ENCODE peak calls at places on chromosomes 4 and X, in eight cellular contexts. N is Peyer's patch, C is IMR-90, P is coronary artery, E is GM23248, K is tibial nerve, Z is OCI-LY7, J is adrenal gland. W is an unnamed sample.

GRCh38 chr4:120524237-120524636 is 398.3 kb downstream of the PRDM5 start:
- DNase-seq in P (no peak), Z (no peak), N (no peak), J (no peak), K (no peak), C (no peak), E (no peak), W (no peak)

GRCh38 chr4:189858445-189858844 is 82.2 kb upstream of the FRG1 start:
- DNase-seq in P (no peak), Z (peak), K (no peak), E (no peak), C (no peak), N (no peak), J (no peak), W (no peak)

GRCh38 chr4:137509855-137510282 is 22.4 kb downstream of the PCDH18 start:
- DNase-seq in P (no peak), C (no peak), E (no peak), Z (no peak), J (no peak), K (no peak), N (no peak), W (no peak)

GRCh38 chr4:73311428-73311827 is 52.8 kb upstream of the ANKRD17 start:
- DNase-seq in P (no peak), N (no peak), C (peak), E (peak), Z (peak), J (no peak), K (no peak), W (no peak)

GRCh38 chr4:40251366-40251765 is 54.5 kb downstream of the RHOH start:
- DNase-seq in Z (no peak), P (no peak), E (peak), J (no peak), C (no peak), K (no peak), N (no peak), W (no peak)

GRCh38 chrX:108516184-108516583 is 76.5 kb downstream of the COL4A5 start:
- DNase-seq in K (no peak), N (no peak), Z (no peak), E (peak), J (no peak), C (peak), P (no peak), W (no peak)

GRCh38 chr4:20829958-20830357 is 129.7 kb downstream of the PACRGL start:
- DNase-seq in N (no peak), Z (no peak), P (no peak), C (peak), J (no peak), K (no peak), E (peak), W (no peak)

GRCh38 chr4:147969573-147969972 is 237.7 kb downstream of the ARHGAP10 start:
- DNase-seq in E (no peak), K (no peak), N (no peak), J (no peak), C (no peak), P (no peak), Z (no peak), W (no peak)

GRCh38 chrX:34546366-34546765 is 110.7 kb downstream of the TMEM47 start:
- DNase-seq in N (no peak), Z (no peak), P (no peak), E (peak), C (no peak), J (no peak), K (no peak), W (no peak)

GRCh38 chrX:95058815-95059214 is 1384.8 kb downstream of the FAM133A start:
- DNase-seq in P (no peak), E (peak), Z (no peak), N (no peak), K (no peak), C (peak), J (no peak), W (no peak)

GRCh38 chr4:106766519-106766918 is 269.6 kb downstream of the DKK2 start:
- DNase-seq in Z (no peak), E (peak), N (no peak), C (no peak), P (no peak), J (no peak), K (no peak), W (no peak)

GRCh38 chr4:141058739-141059507 is 74.3 kb downstream of the RNF150 start:
- DNase-seq in J (no peak), C (peak), E (peak), K (no peak), N (no peak), P (no peak), Z (no peak), W (no peak)

GRCh38 chr4:176436500-176436973 is 116.8 kb downstream of the SPCS3 start:
- DNase-seq in N (no peak), K (no peak), P (no peak), J (no peak), E (peak), C (peak), Z (peak), W (no peak)

GRCh38 chr4:129362685-129363274 is 266.8 kb downstream of the C4orf33 start:
- DNase-seq in C (peak), J (peak), N (no peak), K (peak), Z (peak), E (peak), P (no peak), W (no peak)

GRCh38 chrX:109697855-109698254 is 35.2 kb downstream of the ACSL4 start:
- DNase-seq in Z (no peak), K (no peak), J (no peak), P (no peak), C (no peak), E (no peak), N (no peak), W (no peak)

GRCh38 chrX:38095971-38096529 is 89.7 kb downstream of the SYTL5 start:
- DNase-seq in K (no peak), Z (no peak), P (no peak), J (no peak), C (peak), N (no peak), E (peak), W (no peak)

GRCh38 chr4:23269583-23269982 is 576.8 kb downstream of the GBA3 start:
- DNase-seq in K (no peak), N (no peak), E (no peak), C (no peak), P (no peak), J (no peak), Z (no peak), W (no peak)

GRCh38 chr4:81757706-81758105 is 286.0 kb upstream of the RASGEF1B start:
- DNase-seq in C (no peak), N (no peak), J (no peak), Z (no peak), E (no peak), P (no peak), K (peak), W (no peak)

GRCh38 chr4:89752932-89753598 is 83.9 kb downstream of the SNCA start:
- DNase-seq in N (no peak), K (no peak), C (peak), P (no peak), J (peak), E (peak), Z (no peak), W (no peak)

GRCh38 chr4:176981074-176981473 is 188.4 kb upstream of the VEGFC start:
- DNase-seq in Z (no peak), C (no peak), E (peak), P (no peak), N (no peak), J (no peak), K (no peak), W (no peak)

GRCh38 chr4:31442236-31442635 is 722.1 kb downstream of the PCDH7 start:
- DNase-seq in N (no peak), P (no peak), Z (no peak), K (no peak), E (no peak), J (no peak), C (no peak), W (no peak)

GRCh38 chr4:107392380-107392779 is 327.7 kb downstream of the PAPSS1 start:
- DNase-seq in J (no peak), P (no peak), Z (no peak), C (no peak), E (no peak), K (no peak), N (no peak), W (no peak)

GRCh38 chrX:134634691-134635090 is 23.6 kb downstream of the PLAC1 start:
- DNase-seq in P (no peak), C (peak), E (peak), K (no peak), J (no peak), N (no peak), Z (no peak), W (no peak)

GRCh38 chr4:164935363-164935762 is 42.1 kb downstream of the TRIM61 start:
- DNase-seq in K (no peak), N (no peak), Z (peak), J (no peak), C (no peak), P (no peak), E (no peak), W (no peak)

GRCh38 chrX:41350976-41351569 is 17.1 kb downstream of the DDX3X start:
- DNase-seq in P (no peak), N (no peak), K (no peak), C (peak), J (no peak), E (peak), Z (no peak), W (no peak)

GRCh38 chr4:30330894-30331652 is 389.1 kb upstream of the PCDH7 start:
- DNase-seq in P (no peak), C (no peak), Z (no peak), N (no peak), K (no peak), J (no peak), E (no peak), W (no peak)

GRCh38 chr4:173515458-173515857 is 14.6 kb downstream of the HAND2 start:
- DNase-seq in Z (no peak), C (no peak), P (no peak), K (no peak), J (no peak), N (no peak), E (no peak), W (no peak)
- H3K27ac ChIP-seq in Z (no peak), C (no peak), P (no peak), K (no peak), J (no peak), N (peak), E (no peak), W (no peak)

GRCh38 chr4:113880240-113881028 is 99.0 kb downstream of the ARSJ start:
- DNase-seq in J (no peak), K (no peak), C (no peak), P (no peak), Z (no peak), E (peak), N (no peak), W (no peak)
- H3K27ac ChIP-seq in J (no peak), K (no peak), C (no peak), P (no peak), Z (no peak), E (no peak), N (no peak), W (no peak)

GRCh38 chrX:154365052-154365600 is 9.3 kb downstream of the FLNA start:
- DNase-seq in C (no peak), Z (no peak), N (no peak), K (no peak), J (no peak), E (no peak), P (no peak), W (no peak)
- H3K27ac ChIP-seq in C (no peak), Z (no peak), N (peak), K (peak), J (no peak), E (no peak), P (peak), W (no peak)

GRCh38 chr4:153780876-153781275 is 8.0 kb downstream of the SFRP2 start:
- DNase-seq in E (no peak), Z (no peak), C (no peak), K (no peak), P (no peak), J (no peak), N (no peak), W (no peak)
- H3K27ac ChIP-seq in E (no peak), Z (no peak), C (no peak), K (no peak), P (no peak), J (no peak), N (no peak), W (no peak)

DNA sequence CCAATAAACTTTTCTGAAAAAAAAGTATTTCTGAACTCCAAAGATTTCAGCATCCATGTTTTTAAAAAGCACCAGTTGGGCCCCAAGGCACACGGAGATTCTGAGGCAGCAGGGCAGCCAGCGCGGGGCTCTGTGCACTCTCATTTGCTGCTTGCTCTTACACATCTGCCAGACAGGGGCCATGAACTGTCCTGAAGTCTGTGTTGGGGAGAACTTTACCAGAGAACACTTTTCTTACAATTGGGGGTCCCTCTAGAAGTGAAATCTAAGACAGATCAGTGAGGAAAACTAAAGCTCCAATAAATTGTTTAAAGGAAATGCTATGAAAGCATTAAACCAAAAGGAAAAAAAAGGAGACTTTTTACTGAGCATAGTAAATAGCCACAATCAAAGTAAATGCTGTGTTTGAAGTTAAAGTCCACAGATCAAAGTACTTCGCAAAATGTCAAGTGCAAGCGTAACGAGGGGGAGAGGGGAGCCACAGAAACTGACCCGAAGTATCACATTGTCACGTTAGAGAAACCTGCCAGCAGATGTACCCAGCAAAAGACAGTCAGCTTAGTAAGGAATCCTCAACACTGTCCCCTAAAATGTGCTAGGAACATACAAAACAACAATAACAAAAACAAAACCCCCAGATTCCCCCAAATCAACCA is 37.8 kb downstream of the SORBS2 start:
- DNase-seq in P (no peak), C (no peak), J (no peak), N (no peak), K (no peak), E (no peak), Z (no peak), W (no peak)
- H3K27ac ChIP-seq in P (peak), C (no peak), J (peak), N (peak), K (peak), E (no peak), Z (no peak), W (peak)

GRCh38 chrX:20857746-20858145 is 516.5 kb upstream of the CNKSR2 start:
- DNase-seq in N (no peak), C (no peak), P (no peak), K (no peak), Z (no peak), J (no peak), E (peak), W (peak)
- H3K27ac ChIP-seq in N (no peak), C (no peak), P (no peak), K (peak), Z (no peak), J (no peak), E (peak), W (peak)

GRCh38 chrX:139200346-139200745 is 330.2 kb upstream of the F9 start:
- DNase-seq in N (no peak), E (no peak), J (no peak), Z (no peak), P (no peak), K (no peak), C (no peak), W (no peak)
- H3K27ac ChIP-seq in N (no peak), E (no peak), J (no peak), Z (no peak), P (no peak), K (no peak), C (no peak), W (no peak)

DNA sequence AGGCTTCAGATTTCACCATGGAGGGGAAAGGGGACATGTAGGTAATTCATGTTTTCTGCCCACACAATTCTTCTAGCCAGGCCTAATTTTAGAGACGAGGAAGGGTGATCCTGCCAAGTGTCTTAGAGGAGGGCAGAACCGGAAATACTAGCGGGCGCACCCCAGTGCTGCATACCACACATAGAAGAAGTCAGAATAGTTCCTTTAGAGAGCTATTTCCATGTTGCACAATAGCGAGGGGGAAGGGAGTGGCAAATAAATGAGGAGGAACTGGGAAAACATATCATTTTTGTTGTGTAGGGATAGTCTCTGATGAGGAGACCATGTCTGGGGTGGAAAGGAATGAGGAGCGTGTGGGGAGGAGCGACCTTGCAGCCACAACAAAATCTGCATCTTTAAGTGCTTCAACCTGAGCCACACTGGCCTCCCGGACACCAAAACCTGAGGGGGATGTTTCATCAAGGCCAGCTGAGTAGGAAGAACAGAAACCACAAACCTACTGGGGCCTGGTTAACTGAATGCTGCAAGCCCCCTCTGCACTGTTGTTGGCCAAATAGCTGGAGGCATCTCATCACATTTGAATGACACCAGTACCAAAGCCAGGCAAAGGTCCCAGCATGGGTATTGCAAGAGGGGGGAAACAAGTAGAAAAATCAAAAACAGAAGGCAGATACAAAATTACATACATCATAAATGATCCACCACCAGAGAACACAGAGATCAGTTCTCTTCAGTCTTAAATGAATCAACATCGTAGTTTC is 26.7 kb upstream of the C1QTNF7 start:
- DNase-seq in N (peak), K (peak), C (peak), E (peak), P (peak), Z (no peak), J (peak), W (no peak)
- H3K27ac ChIP-seq in N (no peak), K (peak), C (peak), E (peak), P (peak), Z (no peak), J (no peak), W (no peak)

W was measured in caudate nucleus.